ENCODE peak calls at places on chromosomes 6 and 20, in seven cellular contexts. W is GM12878, E is AG10803, Z is brain microvascular endothelial cell, V is AG04449, I is retinal pigment epithelial cell, G is bronchial epithelial cell. K is an unnamed sample.

GRCh38 chr6:168115748-168116445 is 36.9 kb upstream of the FRMD1 start:
- DNase-seq in W (no peak), I (no peak), V (no peak), G (no peak), Z (no peak), E (no peak), K (no peak)

GRCh38 chr20:16404640-16405039 is 168.6 kb downstream of the KIF16B start:
- DNase-seq in G (no peak), I (no peak), E (no peak), V (no peak), W (no peak), Z (no peak), K (no peak)

GRCh38 chr20:32329817-32330554 is 28.1 kb upstream of the ASXL1 start:
- DNase-seq in E (no peak), G (peak; percentile 90), W (no peak), V (no peak), I (no peak), Z (no peak), K (no peak)

GRCh38 chr6:131998255-131998982 is 47.2 kb upstream of the CCN2 start:
- DNase-seq in G (no peak), E (peak; percentile 38), Z (peak; percentile 88), I (peak; percentile 34), W (no peak), V (no peak), K (no peak)

GRCh38 chr6:80696268-80696667 is 589.8 kb downstream of the BCKDHB start:
- DNase-seq in G (no peak), V (no peak), Z (no peak), E (no peak), I (no peak), W (no peak), K (no peak)

GRCh38 chr6:79544299-79544927 is 7.2 kb upstream of the LCA5 start:
- DNase-seq in G (no peak), I (peak; percentile 96), W (peak; percentile 44), E (peak; percentile 83), Z (peak; percentile 72), V (no peak), K (peak; percentile 63)

GRCh38 chr6:46925563-46926253 is 4.0 kb upstream of the ADGRF5 start:
- DNase-seq in W (no peak), E (peak; percentile 89), Z (peak; percentile 89), V (peak; percentile 12), I (peak; percentile 88), G (peak; percentile 90), K (peak; percentile 68)

GRCh38 chr20:62694868-62695267 is 13.8 kb upstream of the NTSR1 start:
- DNase-seq in V (no peak), W (no peak), I (no peak), E (no peak), G (no peak), Z (no peak), K (no peak)

GRCh38 chr20:36153204-36153603 is 1.3 kb upstream of the EPB41L1 start:
- DNase-seq in E (no peak), G (no peak), W (no peak), Z (no peak), V (no peak), I (no peak), K (no peak)

GRCh38 chr6:85580878-85581267 is 12.8 kb downstream of the SNX14 start:
- DNase-seq in V (no peak), W (no peak), Z (peak; percentile 74), G (peak; percentile 40), I (no peak), E (peak; percentile 32), K (no peak)

GRCh38 chr6:54655162-54655561 is 191.4 kb upstream of the FAM83B start:
- DNase-seq in G (peak; percentile 62), V (no peak), I (no peak), E (no peak), Z (no peak), W (no peak), K (peak; percentile 18)

GRCh38 chr6:34953084-34954025 is 64.3 kb downstream of the ANKS1A start:
- DNase-seq in G (peak; percentile 93), Z (peak; percentile 76), I (no peak), W (no peak), E (peak; percentile 56), V (no peak), K (peak; percentile 50)

GRCh38 chr20:4814696-4815252 is 93.1 kb downstream of the PRND start:
- DNase-seq in Z (no peak), E (no peak), I (no peak), G (no peak), V (no peak), W (peak; percentile 83), K (no peak)

GRCh38 chr20:54515788-54516324 is 40.5 kb downstream of the DOK5 start:
- DNase-seq in W (no peak), E (no peak), G (no peak), V (no peak), I (no peak), Z (no peak), K (no peak)

GRCh38 chr20:40659567-40659966 is 29.5 kb downstream of the MAFB start:
- DNase-seq in Z (no peak), E (no peak), W (no peak), V (no peak), I (no peak), G (no peak), K (no peak)

GRCh38 chr20:40658509-40658908 is 30.5 kb downstream of the MAFB start:
- DNase-seq in I (no peak), Z (no peak), W (no peak), G (no peak), E (no peak), V (no peak), K (no peak)

GRCh38 chr20:40652426-40652825 is 36.6 kb downstream of the MAFB start:
- DNase-seq in W (no peak), E (no peak), Z (no peak), V (no peak), G (no peak), I (no peak), K (no peak)

GRCh38 chr20:40654876-40655275 is 34.2 kb downstream of the MAFB start:
- DNase-seq in E (peak; percentile 40), I (no peak), G (no peak), W (no peak), V (no peak), Z (peak; percentile 12), K (no peak)

DNA sequence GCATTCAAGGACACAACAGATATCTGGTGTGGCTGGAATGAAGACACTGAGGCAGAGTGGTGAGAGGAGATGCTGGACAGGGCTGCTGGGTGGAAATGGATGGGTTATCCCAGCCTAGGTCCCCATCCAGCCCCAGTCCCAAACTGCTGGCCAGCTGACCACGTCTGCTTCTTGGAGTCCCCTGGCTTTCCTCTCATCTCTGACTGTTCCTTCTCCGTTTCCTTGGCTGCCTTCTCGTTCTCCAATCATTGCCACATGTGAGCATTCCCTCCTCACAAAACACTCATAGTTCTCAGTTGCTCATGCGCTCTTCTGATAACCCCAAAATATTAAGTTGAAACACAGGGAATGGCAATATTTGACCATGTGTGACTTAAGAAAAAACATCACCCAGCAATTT is 31.5 kb downstream of the MAFB start:
- DNase-seq in E (peak; percentile 30), V (no peak), I (no peak), G (no peak), Z (no peak), W (no peak), K (no peak)
- H3K4me3 ChIP-seq in E (no peak overlapping the region), V (no peak overlapping the region), I (no peak overlapping the region), G (no peak overlapping the region), Z (no peak overlapping the region), W (no peak overlapping the region), K (no peak overlapping the region)

DNA sequence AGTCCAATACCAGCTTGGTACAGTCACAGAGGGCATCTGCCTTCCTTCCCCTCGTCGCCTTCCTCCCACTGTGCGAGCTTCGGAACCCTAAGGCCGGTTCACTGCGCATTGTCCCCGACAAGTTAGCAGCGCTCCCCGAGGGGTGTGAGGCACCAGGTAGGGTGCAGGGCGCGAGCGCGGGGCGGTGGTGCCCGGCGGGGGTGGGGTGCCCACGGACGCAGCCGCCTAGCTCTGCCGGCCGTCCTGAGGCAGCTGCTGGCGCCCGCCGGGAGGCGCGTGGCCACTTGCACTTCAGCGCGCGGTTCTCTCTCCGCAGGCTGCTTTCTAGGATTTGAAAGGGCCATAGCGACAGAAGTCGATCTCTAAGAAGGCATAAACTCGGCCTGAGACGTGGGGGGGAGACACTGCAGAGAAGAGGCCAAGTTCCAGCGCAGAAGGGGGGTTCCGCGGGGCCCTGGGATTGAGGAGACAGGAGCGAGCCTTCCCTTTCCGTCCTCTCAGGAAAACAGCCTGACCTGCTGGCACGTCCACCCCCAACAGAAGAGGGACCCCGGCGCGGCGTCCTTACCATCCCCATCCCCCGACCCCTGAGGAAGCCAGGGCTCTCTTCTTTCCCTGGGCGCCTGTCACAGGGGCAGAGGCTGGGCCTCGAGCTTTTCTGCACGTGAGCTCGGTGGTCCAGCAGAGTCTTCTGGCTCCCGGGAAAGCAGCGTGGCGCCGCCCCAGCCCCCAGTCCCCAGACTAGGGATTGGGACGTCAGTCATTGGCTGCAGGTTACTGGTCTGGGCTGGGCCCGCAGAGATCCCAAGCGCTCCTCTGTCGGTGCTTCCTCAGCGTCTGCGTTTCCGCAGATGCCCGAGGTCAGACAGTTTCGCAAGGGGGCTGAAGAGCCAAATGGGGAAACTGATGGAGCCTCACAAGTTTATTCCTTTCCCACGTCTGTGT is 15.6 kb upstream of the PRDM13 start:
- DNase-seq in Z (no peak), I (no peak), V (no peak), W (no peak), E (no peak), G (no peak), K (no peak)
- H3K4me3 ChIP-seq in Z (no peak overlapping the region), I (no peak overlapping the region), V (no peak overlapping the region), W (no peak overlapping the region), E (no peak overlapping the region), G (no peak overlapping the region), K (no peak overlapping the region)

GRCh38 chr6:106520711-106521367 is 108.5 kb downstream of the RTN4IP1 start:
- DNase-seq in W (peak; percentile 95), I (no peak), V (no peak), Z (no peak), E (no peak), G (no peak), K (no peak)
- H3K4me3 ChIP-seq in W (peak overlapping the region; percentile 73), I (no peak overlapping the region), V (no peak overlapping the region), Z (no peak overlapping the region), E (no peak overlapping the region), G (no peak overlapping the region), K (no peak overlapping the region)

GRCh38 chr6:136773473-136773796 is 18.8 kb downstream of the MAP3K5 start:
- DNase-seq in E (no peak), I (no peak), Z (no peak), V (no peak), G (no peak), W (no peak), K (no peak)
- H3K4me3 ChIP-seq in E (no peak overlapping the region), I (no peak overlapping the region), Z (no peak overlapping the region), V (no peak overlapping the region), G (no peak overlapping the region), W (peak overlapping the region; percentile 49), K (no peak overlapping the region)

K was measured in epithelial cell of proximal tubule.